ENCODE peak calls at places on chromosomes 6 and 20, in eight cellular contexts. N is GM03348; Y is glomerular endothelial cell; M is HEK293T; S is AG10803; B is activated gamma-delta T cell; Q is heart right ventricle; L is CD8-positive, alpha-beta T cell. X is an unnamed sample.

GRCh38 chr6:124676033-124676432 is 286.2 kb upstream of the RNF217 start:
- DNase-seq in N (no peak), Y (no peak), M (no peak), S (peak), B (no peak), Q (no peak), L (no peak), X (peak)

GRCh38 chr6:125858427-125859320 is 67.9 kb downstream of the NCOA7 start:
- DNase-seq in N (peak), Y (no peak), M (peak), S (peak), B (no peak), Q (peak), L (no peak), X (peak)

GRCh38 chr6:3766219-3766618 is 14.7 kb upstream of the PXDC1 start:
- DNase-seq in N (peak), Y (no peak), M (no peak), S (peak), B (no peak), Q (no peak), L (no peak), X (peak)

GRCh38 chr20:46581386-46581785 is 30.9 kb upstream of the OCSTAMP start:
- DNase-seq in N (no peak), Y (no peak), M (no peak), S (no peak), B (no peak), Q (no peak), L (no peak), X (no peak)

GRCh38 chr20:3312940-3313656 is 74.1 kb upstream of the SLC4A11 start:
- DNase-seq in N (peak), Y (no peak), M (no peak), S (peak), B (no peak), Q (no peak), L (no peak), X (peak)

GRCh38 chr6:10042280-10042679 is 372.6 kb downstream of the TFAP2A start:
- DNase-seq in N (no peak), Y (no peak), M (no peak), S (no peak), B (no peak), Q (no peak), L (no peak), X (no peak)

GRCh38 chr6:10383312-10384063 is 31.4 kb downstream of the TFAP2A start:
- DNase-seq in N (peak), Y (no peak), M (no peak), S (no peak), B (no peak), Q (no peak), L (no peak), X (no peak)

GRCh38 chr6:2387445-2387844 is 142.0 kb upstream of the GMDS start:
- DNase-seq in N (no peak), Y (no peak), M (no peak), S (no peak), B (no peak), Q (no peak), L (no peak), X (no peak)

GRCh38 chr6:36947570-36948351 is 6.8 kb upstream of the PI16 start:
- DNase-seq in N (no peak), Y (no peak), M (no peak), S (no peak), B (no peak), Q (no peak), L (no peak), X (no peak)

GRCh38 chr6:13765570-13765969 is 48.8 kb downstream of the MCUR1 start:
- DNase-seq in N (no peak), Y (no peak), M (no peak), S (peak), B (no peak), Q (no peak), L (no peak), X (no peak)

GRCh38 chr6:160030103-160030502 is 61.2 kb downstream of the IGF2R start:
- DNase-seq in N (peak), Y (no peak), M (no peak), S (peak), B (no peak), Q (peak), L (no peak), X (peak)

GRCh38 chr20:2093200-2093781 is 8.3 kb upstream of the STK35 start:
- DNase-seq in N (no peak), Y (no peak), M (peak), S (no peak), B (no peak), Q (no peak), L (no peak), X (no peak)

GRCh38 chr6:158570681-158570962 is 10.7 kb downstream of the TMEM181 start:
- DNase-seq in N (no peak), Y (no peak), M (no peak), S (no peak), B (no peak), Q (no peak), L (no peak), X (no peak)

GRCh38 chr6:160730911-160731310 is 28.9 kb downstream of the PLG start:
- DNase-seq in N (no peak), Y (no peak), M (peak), S (no peak), B (no peak), Q (no peak), L (no peak), X (no peak)

GRCh38 chr6:13590574-13591153 is 16.3 kb downstream of the SIRT5 start:
- DNase-seq in N (no peak), Y (no peak), M (no peak), S (no peak), B (no peak), Q (no peak), L (no peak), X (no peak)

GRCh38 chr6:125746731-125747588 is 2.5 kb upstream of the HEY2 start:
- DNase-seq in N (peak), Y (no peak), M (peak), S (peak), B (no peak), Q (peak), L (peak), X (peak)

GRCh38 chr20:50572922-50573777 is 63.0 kb downstream of the PTPN1 start:
- DNase-seq in N (peak), Y (no peak), M (no peak), S (peak), B (no peak), Q (peak), L (no peak), X (peak)

GRCh38 chr6:41097467-41098090 is 24.8 kb downstream of the NFYA start:
- DNase-seq in N (no peak), Y (peak), M (no peak), S (peak), B (no peak), Q (no peak), L (no peak), X (peak)

GRCh38 chr6:133314951-133315350 is 73.8 kb downstream of the EYA4 start:
- DNase-seq in N (no peak), Y (no peak), M (no peak), S (no peak), B (no peak), Q (no peak), L (no peak), X (no peak)

GRCh38 chr6:112243861-112244415 is 10.4 kb downstream of the LAMA4 start:
- DNase-seq in N (no peak), Y (no peak), M (no peak), S (no peak), B (no peak), Q (no peak), L (no peak), X (peak)

GRCh38 chr20:12391099-12391498 is 473.4 kb downstream of the BTBD3 start:
- DNase-seq in N (no peak), Y (no peak), M (no peak), S (no peak), B (no peak), Q (no peak), L (no peak), X (no peak)

GRCh38 chr20:2468581-2469407 is 1.8 kb downstream of the SNRPB start:
- DNase-seq in N (peak), Y (no peak), M (no peak), S (peak), B (no peak), Q (no peak), L (no peak), X (peak)

GRCh38 chr6:163310096-163310972 is 104.2 kb upstream of the QKI start:
- DNase-seq in N (no peak), Y (no peak), M (no peak), S (no peak), B (no peak), Q (no peak), L (no peak), X (no peak)

GRCh38 chr20:1469306-1469905 is 2.8 kb upstream of the NSFL1C start:
- DNase-seq in N (no peak), Y (no peak), M (no peak), S (no peak), B (no peak), Q (no peak), L (no peak), X (no peak)

GRCh38 chr20:53738039-53738944 is 144.7 kb upstream of the ZNF217 start:
- DNase-seq in N (peak), Y (no peak), M (peak), S (peak), B (no peak), Q (peak), L (no peak), X (peak)

GRCh38 chr6:170393807-170394399 is 87.3 kb downstream of the FAM120B start:
- DNase-seq in N (no peak), Y (no peak), M (no peak), S (peak), B (no peak), Q (no peak), L (no peak), X (no peak)

GRCh38 chr20:63969851-63970713 is at the start of gene ZNF512B:
- DNase-seq in N (peak), Y (no peak), M (peak), S (peak), B (no peak), Q (peak), L (peak), X (peak)

GRCh38 chr20:44841955-44842354 is 31.6 kb upstream of the RIMS4 start:
- DNase-seq in N (no peak), Y (no peak), M (no peak), S (no peak), B (no peak), Q (no peak), L (no peak), X (no peak)

GRCh38 chr6:428047-428608 is 36.6 kb downstream of the IRF4 start:
- DNase-seq in N (no peak), Y (no peak), M (no peak), S (no peak), B (no peak), Q (no peak), L (no peak), X (no peak)

GRCh38 chr20:51447097-51447764 is 95.3 kb downstream of the NFATC2 start:
- DNase-seq in N (peak), Y (peak), M (no peak), S (peak), B (no peak), Q (peak), L (no peak), X (peak)

GRCh38 chr20:58173930-58174707 is 54.3 kb downstream of the ANKRD60 start:
- DNase-seq in N (no peak), Y (no peak), M (no peak), S (peak), B (no peak), Q (peak), L (no peak), X (no peak)

X was measured in fibroblast of villous mesenchyme.